ENCODE peak calls at places on chromosomes 5 and 9, in four cellular contexts. I is NCI-H1417 treated with DMSO at 0.1 percent for 48 hours, W is T-helper 1 cell, J is NCI-H345. A is an unnamed sample.
A peak's percentile ranks its signal among the peaks of the same experiment; 100 is the strongest.

GRCh38 chr5:32664523-32664922 is 46.6 kb upstream of the NPR3 start:
- DNase-seq in J (no peak), W (no peak), I (no peak), A (no peak)

GRCh38 chr5:43106290-43106638 is 14.4 kb upstream of the ZNF131 start:
- DNase-seq in W (no peak), I (no peak), J (no peak), A (no peak)

GRCh38 chr5:181063514-181063913 is 23.4 kb downstream of the BTNL9 start:
- DNase-seq in W (no peak), J (no peak), I (no peak), A (no peak)

GRCh38 chr9:92963831-92964606 is 16.7 kb downstream of the FGD3 start:
- DNase-seq in W (peak; percentile 33), I (no peak), J (no peak), A (no peak)

GRCh38 chr9:101400120-101400519 is 1.5 kb downstream of the ZNF189 start:
- DNase-seq in I (no peak), J (peak; percentile 13), W (no peak), A (peak; percentile 43)

GRCh38 chr9:96884443-96884842 is 30.1 kb upstream of the ZNF782 start:
- DNase-seq in I (no peak), W (no peak), J (no peak), A (no peak)

GRCh38 chr9:116345817-116346216 is 192.2 kb downstream of the PAPPA start:
- DNase-seq in I (no peak), W (no peak), J (no peak), A (no peak)

GRCh38 chr9:125106285-125106893 is 36.9 kb downstream of the SCAI start:
- DNase-seq in I (no peak), J (no peak), W (no peak), A (no peak)

GRCh38 chr5:1661311-1661710 is 137.6 kb upstream of the LPCAT1 start:
- DNase-seq in W (no peak), J (no peak), I (no peak), A (no peak)

GRCh38 chr9:129989740-129990139 is 53.2 kb downstream of the FNBP1 start:
- DNase-seq in I (no peak), W (no peak), J (no peak), A (no peak)

GRCh38 chr9:14779566-14780022 is 57.1 kb upstream of the CER1 start:
- DNase-seq in W (no peak), I (no peak), J (no peak), A (no peak)

GRCh38 chr5:124743534-124744169 is 2.8 kb downstream of the ZNF608 start:
- DNase-seq in J (peak; percentile 27), W (no peak), I (no peak), A (peak; percentile 37)

GRCh38 chr9:133701981-133702797 is 36.0 kb downstream of the SARDH start:
- DNase-seq in W (peak; percentile 25), I (peak; percentile 12), J (peak; percentile 44), A (no peak)

GRCh38 chr5:160486573-160486972 is 64.9 kb downstream of the PTTG1 start:
- DNase-seq in I (no peak), W (no peak), J (no peak), A (no peak)

GRCh38 chr5:176685010-176685409 is 37.7 kb downstream of the TSPAN17 start:
- DNase-seq in I (no peak), W (no peak), J (no peak), A (no peak)

GRCh38 chr5:129063483-129064136 is 30.9 kb upstream of the ISOC1 start:
- DNase-seq in I (no peak), W (no peak), J (peak; percentile 41), A (no peak)

GRCh38 chr5:158026248-158027031 is 167.5 kb upstream of the CLINT1 start:
- DNase-seq in W (no peak), J (no peak), I (no peak), A (no peak)

GRCh38 chr5:32683125-32683524 is 28.0 kb upstream of the NPR3 start:
- DNase-seq in W (no peak), I (no peak), J (no peak), A (no peak)

GRCh38 chr5:2399804-2400203 is 351.7 kb downstream of the IRX2 start:
- DNase-seq in I (no peak), J (no peak), W (no peak), A (no peak)

GRCh38 chr5:176778921-176779465 is 31.4 kb upstream of the UNC5A start:
- DNase-seq in I (no peak), W (no peak), J (no peak), A (no peak)

GRCh38 chr5:53991942-53992341 is 318.4 kb downstream of the ARL15 start:
- DNase-seq in J (peak; percentile 20), W (no peak), I (no peak), A (no peak)

GRCh38 chr5:164097747-164098146 is 592.3 kb downstream of the MAT2B start:
- DNase-seq in J (no peak), W (no peak), I (no peak), A (no peak)

GRCh38 chr5:118628672-118629354 is 359.5 kb downstream of the DTWD2 start:
- DNase-seq in W (no peak), I (no peak), J (no peak), A (no peak)

GRCh38 chr9:34322899-34323591 is 6.0 kb downstream of the KIF24 start:
- DNase-seq in I (no peak), J (no peak), W (no peak), A (no peak)

GRCh38 chr9:69500925-69501324 is 171.2 kb downstream of the APBA1 start:
- DNase-seq in I (no peak), J (no peak), W (no peak), A (no peak)

GRCh38 chr5:123599171-123599570 is 87.2 kb downstream of the CSNK1G3 start:
- DNase-seq in W (no peak), I (no peak), J (no peak), A (no peak)

GRCh38 chr5:4661851-4662250 is 478.3 kb upstream of the ADAMTS16 start:
- DNase-seq in W (no peak), J (no peak), I (no peak), A (no peak)

GRCh38 chr5:181173027-181173419 is 25.6 kb downstream of the OR2V2 start:
- DNase-seq in W (no peak), I (no peak), J (no peak), A (no peak)

GRCh38 chr9:85895685-85896084 is 45.3 kb upstream of the NAA35 start:
- DNase-seq in J (no peak), W (no peak), I (no peak), A (no peak)

GRCh38 chr5:97735209-97735608 is 552.2 kb upstream of the RIOK2 start:
- DNase-seq in J (no peak), W (no peak), I (no peak), A (no peak)

GRCh38 chr9:131399972-131400371 is 6.1 kb downstream of the PRRC2B start:
- DNase-seq in J (no peak), W (no peak), I (no peak), A (no peak)

GRCh38 chr9:131995382-131995781 is 84.3 kb downstream of the MED27 start:
- DNase-seq in W (no peak), I (no peak), J (no peak), A (no peak)

GRCh38 chr5:52283221-52283620 is 504.5 kb upstream of the ITGA1 start:
- DNase-seq in W (no peak), I (no peak), J (no peak), A (no peak)

GRCh38 chr5:98798371-98798770 is 24.9 kb downstream of the RGMB start:
- DNase-seq in I (no peak), W (no peak), J (no peak), A (no peak)

GRCh38 chr5:143812085-143812705 is at the start of gene HMHB1:
- DNase-seq in W (no peak), I (no peak), J (no peak), A (peak; percentile 12)

GRCh38 chr9:133304477-133305377 is 29.7 kb upstream of the ABO start:
- DNase-seq in W (no peak), J (no peak), I (no peak), A (no peak)

GRCh38 chr9:136091582-136092352 is 3.3 kb downstream of the NACC2 start:
- DNase-seq in I (no peak), J (no peak), W (peak; percentile 2), A (no peak)

GRCh38 chr5:1830571-1831228 is 29.5 kb downstream of the NDUFS6 start:
- DNase-seq in W (no peak), I (no peak), J (no peak), A (no peak)

GRCh38 chr5:78112931-78113330 is 181.6 kb downstream of the AP3B1 start:
- DNase-seq in W (no peak), J (no peak), I (no peak), A (no peak)